ENCODE peak calls at places on chromosome 15, in eight cellular contexts. V, Z, Y, N, C, H, R and M are unnamed samples.

GRCh38 chr15:77867266-77868047 is 210.1 kb downstream of the TBC1D2B start:
- DNase-seq in V (no peak), Z (no peak), Y (no peak), N (no peak), C (no peak), H (no peak), R (no peak), M (no peak)

GRCh38 chr15:71653986-71654713 is 156.2 kb upstream of the NR2E3 start:
- DNase-seq in V (no peak), Z (no peak), Y (no peak), N (no peak), C (no peak), H (no peak), R (no peak), M (no peak)

GRCh38 chr15:22881739-22882440 is 43.4 kb downstream of the NIPA2 start:
- DNase-seq in V (no peak), Z (no peak), Y (no peak), N (no peak), C (no peak), H (no peak), R (no peak), M (no peak)

GRCh38 chr15:74010929-74011540 is 16.5 kb downstream of the PML start:
- DNase-seq in V (peak; percentile 82), Z (no peak), Y (no peak), N (peak; percentile 25), C (no peak), H (no peak), R (no peak), M (no peak)

GRCh38 chr15:99109555-99110021 is 4.7 kb downstream of the SYNM start:
- DNase-seq in V (no peak), Z (no peak), Y (no peak), N (no peak), C (no peak), H (no peak), R (no peak), M (peak; percentile 70)

GRCh38 chr15:62850791-62851291 is 191.7 kb upstream of the TPM1 start:
- DNase-seq in V (peak; percentile 74), Z (peak; percentile 84), Y (no peak), N (peak; percentile 59), C (no peak), H (no peak), R (no peak), M (no peak)

GRCh38 chr15:93152951-93153350 is 63.9 kb upstream of the RGMA start:
- DNase-seq in V (peak; percentile 16), Z (no peak), Y (no peak), N (no peak), C (peak; percentile 90), H (peak; percentile 44), R (no peak), M (no peak)

GRCh38 chr15:50476143-50476542 is 51.9 kb downstream of the USP8 start:
- DNase-seq in V (no peak), Z (no peak), Y (no peak), N (no peak), C (no peak), H (no peak), R (no peak), M (no peak)

GRCh38 chr15:36218322-36218721 is 361.1 kb upstream of the CDIN1 start:
- DNase-seq in V (no peak), Z (no peak), Y (no peak), N (no peak), C (no peak), H (no peak), R (no peak), M (no peak)

GRCh38 chr15:31102374-31103342 is 1.1 kb upstream of the TRPM1 start:
- DNase-seq in V (no peak), Z (no peak), Y (no peak), N (no peak), C (no peak), H (no peak), R (no peak), M (no peak)

GRCh38 chr15:35871282-35871681 is 325.3 kb upstream of the DPH6 start:
- DNase-seq in V (no peak), Z (no peak), Y (no peak), N (peak; percentile 77), C (no peak), H (no peak), R (no peak), M (no peak)

GRCh38 chr15:67082007-67082536 is 16.7 kb downstream of the SMAD3 start:
- DNase-seq in V (no peak), Z (no peak), Y (no peak), N (no peak), C (no peak), H (peak; percentile 81), R (no peak), M (peak; percentile 92)

GRCh38 chr15:56797720-56798275 is 64.5 kb upstream of the ZNF280D start:
- DNase-seq in V (no peak), Z (no peak), Y (no peak), N (peak; percentile 11), C (no peak), H (no peak), R (no peak), M (no peak)

GRCh38 chr15:97849183-97849582 is 111.3 kb upstream of the ARRDC4 start:
- DNase-seq in V (no peak), Z (no peak), Y (peak; percentile 1), N (no peak), C (no peak), H (no peak), R (no peak), M (no peak)

GRCh38 chr15:100980410-100981046 is 61.4 kb downstream of the LRRK1 start:
- DNase-seq in V (no peak), Z (no peak), Y (no peak), N (no peak), C (no peak), H (no peak), R (no peak), M (no peak)

GRCh38 chr15:73704869-73705645 is 20.9 kb downstream of the CD276 start:
- DNase-seq in V (peak; percentile 59), Z (peak; percentile 28), Y (peak; percentile 58), N (peak; percentile 50), C (peak; percentile 76), H (peak; percentile 71), R (peak; percentile 45), M (peak; percentile 70)

GRCh38 chr15:38878946-38879345 is 314.3 kb upstream of the RASGRP1 start:
- DNase-seq in V (no peak), Z (no peak), Y (no peak), N (no peak), C (no peak), H (no peak), R (no peak), M (no peak)

GRCh38 chr15:74758736-74759135 is 10.1 kb downstream of the CYP1A2 start:
- DNase-seq in V (no peak), Z (no peak), Y (no peak), N (no peak), C (no peak), H (no peak), R (no peak), M (no peak)

DNA sequence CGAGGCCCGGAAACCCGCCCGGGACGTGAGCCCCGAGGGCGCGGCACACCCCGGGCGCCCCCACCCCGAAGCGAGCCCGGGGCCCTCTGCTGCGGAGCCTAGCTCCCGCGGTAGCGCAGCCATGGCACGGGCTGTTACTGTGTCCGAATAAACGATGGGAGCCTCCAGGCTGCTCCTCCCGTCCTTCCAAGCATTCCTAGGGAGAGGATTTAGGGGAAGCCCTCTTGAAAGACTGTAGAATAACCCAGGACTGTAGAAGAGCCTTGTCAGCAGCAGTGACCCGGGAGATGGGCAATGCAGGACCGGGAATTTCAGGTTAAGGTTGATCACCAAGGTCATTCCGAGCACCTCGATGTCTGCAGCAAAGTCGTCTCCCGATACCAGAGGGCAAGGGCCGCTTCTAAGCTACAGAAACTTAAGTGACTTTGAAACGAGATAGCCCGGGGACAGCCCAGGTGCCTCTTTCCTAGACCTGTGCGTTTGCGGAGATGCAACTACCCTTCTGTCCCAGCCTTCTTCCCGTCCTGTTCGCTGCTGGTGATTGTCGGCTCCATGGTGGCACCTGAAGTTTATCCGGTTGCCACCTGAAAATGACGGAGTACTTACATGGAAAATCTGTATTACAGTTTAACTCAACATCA is 729 bp upstream of the MYO5A start:
- DNase-seq in V (no peak), Z (peak; percentile 1), Y (no peak), N (no peak), C (no peak), H (peak; percentile 23), R (no peak), M (peak; percentile 37)
- H3K4me3 ChIP-seq in V (peak overlapping the region; percentile 75), Z (peak overlapping the region; percentile 77), Y (peak overlapping the region; percentile 65), N (peak overlapping the region; percentile 66), C (peak overlapping the region; percentile 87), H (peak overlapping the region; percentile 69), R (peak overlapping the region; percentile 60), M (peak overlapping the region; percentile 55)

GRCh38 chr15:65049418-65049840 is 4.2 kb downstream of the SLC51B start:
- DNase-seq in V (peak; percentile 81), Z (peak; percentile 93), Y (peak; percentile 93), N (peak; percentile 91), C (peak; percentile 93), H (peak; percentile 88), R (peak; percentile 59), M (peak; percentile 96)
- H3K4me3 ChIP-seq in V (no peak overlapping the region), Z (peak overlapping the region; percentile 50), Y (peak overlapping the region; percentile 45), N (peak overlapping the region; percentile 33), C (no peak overlapping the region), H (peak overlapping the region; percentile 21), R (peak overlapping the region; percentile 62), M (peak overlapping the region; percentile 51)

DNA sequence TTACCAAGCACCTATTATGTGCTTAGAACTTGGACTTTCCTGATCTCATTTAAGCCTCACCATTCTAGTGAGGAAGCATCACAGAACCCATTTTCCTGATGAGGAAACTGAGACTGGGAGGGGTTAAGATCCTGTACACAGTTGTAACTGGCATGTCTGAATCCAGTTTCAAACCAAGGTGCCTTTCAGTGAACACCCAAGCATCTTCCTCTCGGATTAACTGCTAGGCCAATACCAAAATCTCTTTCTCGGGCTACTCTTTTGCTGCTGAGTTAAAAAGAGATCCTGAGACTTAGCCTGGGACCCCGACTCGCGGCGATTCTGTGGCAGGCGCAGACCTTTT is 578 bp upstream of the CEMIP start:
- DNase-seq in V (no peak), Z (no peak), Y (no peak), N (no peak), C (no peak), H (no peak), R (no peak), M (no peak)
- H3K4me3 ChIP-seq in V (no peak overlapping the region), Z (no peak overlapping the region), Y (no peak overlapping the region), N (peak overlapping the region; percentile 14), C (peak overlapping the region; percentile 48), H (peak overlapping the region; percentile 53), R (no peak overlapping the region), M (no peak overlapping the region)

GRCh38 chr15:41545218-41545617 is 1.2 kb upstream of the RPAP1 start:
- DNase-seq in V (no peak), Z (no peak), Y (no peak), N (no peak), C (no peak), H (no peak), R (no peak), M (no peak)

GRCh38 chr15:41546846-41547786 is 3.1 kb upstream of the RPAP1 start:
- DNase-seq in V (peak; percentile 42), Z (peak; percentile 65), Y (no peak), N (peak; percentile 60), C (no peak), H (no peak), R (no peak), M (no peak)

GRCh38 chr15:41550066-41550805 is 6.2 kb upstream of the RPAP1 start:
- DNase-seq in V (no peak), Z (no peak), Y (no peak), N (no peak), C (no peak), H (no peak), R (no peak), M (no peak)

GRCh38 chr15:41543521-41543870 is 561 bp downstream of the RPAP1 start:
- DNase-seq in V (no peak), Z (no peak), Y (no peak), N (no peak), C (no peak), H (no peak), R (no peak), M (no peak)

GRCh38 chr15:41544650-41545015 is 576 bp upstream of the RPAP1 start:
- DNase-seq in V (no peak), Z (no peak), Y (no peak), N (no peak), C (no peak), H (peak; percentile 21), R (no peak), M (no peak)
- H3K4me3 ChIP-seq in V (peak overlapping the region; percentile 98), Z (no peak overlapping the region), Y (peak overlapping the region; percentile 100), N (peak overlapping the region; percentile 96), C (peak overlapping the region; percentile 81), H (peak overlapping the region; percentile 77), R (peak overlapping the region; percentile 96), M (no peak overlapping the region)